ENCODE peak calls at places on chromosome 17, in six cellular contexts. W is glutamatergic neuron; U is heart right ventricle; P is CD4-positive, alpha-beta T cell; K is GM13976; D is bronchial epithelial cell. V is an unnamed sample.

GRCh38 chr17:7043544-7044268 is at the start of gene SLC16A11:
- DNase-seq in W (peak), U (no peak), P (peak), K (peak), D (no peak), V (peak)

GRCh38 chr17:50660042-50660886 is 25.6 kb downstream of the ABCC3 start:
- DNase-seq in W (no peak), U (no peak), P (no peak), K (no peak), D (no peak), V (no peak)

GRCh38 chr17:50094243-50094752 is 853 bp upstream of the PDK2 start:
- DNase-seq in W (peak), U (peak), P (peak), K (peak), D (peak), V (peak)

GRCh38 chr17:63701477-63702222 is 1.7 kb upstream of the LIMD2 start:
- DNase-seq in W (no peak), U (no peak), P (peak), K (peak), D (no peak), V (peak)

GRCh38 chr17:66255112-66255511 is 25.9 kb upstream of the APOH start:
- DNase-seq in W (no peak), U (peak), P (no peak), K (peak), D (peak), V (peak)

GRCh38 chr17:78748730-78749317 is 33.2 kb downstream of the CYTH1 start:
- DNase-seq in W (no peak), U (peak), P (peak), K (no peak), D (peak), V (peak)

GRCh38 chr17:59668816-59669215 is 38.4 kb downstream of the PTRH2 start:
- DNase-seq in W (no peak), U (no peak), P (no peak), K (no peak), D (peak), V (no peak)

GRCh38 chr17:78538033-78538776 is 39.0 kb downstream of the DNAH17 start:
- DNase-seq in W (no peak), U (no peak), P (no peak), K (no peak), D (peak), V (peak)

GRCh38 chr17:14704121-14704520 is 403.2 kb downstream of the HS3ST3B1 start:
- DNase-seq in W (no peak), U (no peak), P (no peak), K (no peak), D (no peak), V (no peak)

GRCh38 chr17:39665642-39666221 is 583 bp downstream of the TCAP start:
- DNase-seq in W (no peak), U (no peak), P (no peak), K (no peak), D (no peak), V (peak)

GRCh38 chr17:45954914-45955313 is 44.1 kb upstream of the STH start:
- DNase-seq in W (no peak), U (no peak), P (no peak), K (no peak), D (no peak), V (no peak)

GRCh38 chr17:48757524-48757961 is 29.0 kb upstream of the HOXB13 start:
- DNase-seq in W (no peak), U (no peak), P (no peak), K (no peak), D (no peak), V (no peak)

GRCh38 chr17:44610331-44610730 is 45.9 kb upstream of the MEIOC start:
- DNase-seq in W (no peak), U (no peak), P (no peak), K (no peak), D (no peak), V (no peak)

DNA sequence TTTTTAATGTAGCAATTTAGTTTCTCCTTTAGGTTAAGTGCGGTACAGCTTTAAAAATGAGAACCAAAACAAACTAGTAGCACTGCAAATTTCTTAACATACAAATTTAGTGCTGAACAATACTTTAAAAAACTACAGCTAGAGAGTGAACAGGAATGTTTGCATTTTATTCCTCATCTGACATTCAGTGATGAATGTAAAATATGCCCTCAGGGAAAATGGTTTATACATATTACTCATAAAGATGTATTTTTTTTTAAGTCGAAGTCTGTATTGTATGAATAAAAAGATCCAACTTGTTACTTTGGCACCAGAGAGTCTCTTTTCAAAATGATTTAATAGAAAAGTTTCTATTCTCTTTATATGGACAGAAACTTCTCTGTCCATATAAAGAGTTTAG is 96.8 kb downstream of the BRIP1 start:
- DNase-seq in W (no peak), U (no peak), P (no peak), K (no peak), D (peak), V (no peak)
- TF ChIP-seq CTCF in W (no peak), U (no peak), P (no peak), K (no peak), D (no peak), V (no peak)

DNA sequence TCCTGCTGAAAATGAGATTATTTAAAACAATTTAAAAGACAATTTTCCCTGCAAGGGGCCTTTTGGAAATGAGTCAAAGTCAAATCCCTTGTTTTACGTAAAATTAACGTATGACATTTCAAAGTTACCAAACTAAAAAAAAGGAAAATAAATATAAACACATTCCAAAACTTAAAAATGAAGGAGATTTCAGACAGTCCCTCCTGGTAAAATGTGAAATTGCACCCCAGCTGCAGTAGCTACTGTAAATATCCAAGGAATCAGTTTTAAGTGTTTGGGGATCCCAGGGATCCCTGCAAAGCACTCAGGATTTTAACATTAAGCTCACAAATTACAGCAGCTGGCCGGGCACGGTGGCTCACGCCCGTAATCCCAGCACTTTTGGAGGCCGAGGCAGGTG is 63.3 kb downstream of the NXN start:
- DNase-seq in W (no peak), U (no peak), P (no peak), K (no peak), D (no peak), V (no peak)
- TF ChIP-seq CTCF in W (peak), U (no peak), P (no peak), K (no peak), D (no peak), V (no peak)

DNA sequence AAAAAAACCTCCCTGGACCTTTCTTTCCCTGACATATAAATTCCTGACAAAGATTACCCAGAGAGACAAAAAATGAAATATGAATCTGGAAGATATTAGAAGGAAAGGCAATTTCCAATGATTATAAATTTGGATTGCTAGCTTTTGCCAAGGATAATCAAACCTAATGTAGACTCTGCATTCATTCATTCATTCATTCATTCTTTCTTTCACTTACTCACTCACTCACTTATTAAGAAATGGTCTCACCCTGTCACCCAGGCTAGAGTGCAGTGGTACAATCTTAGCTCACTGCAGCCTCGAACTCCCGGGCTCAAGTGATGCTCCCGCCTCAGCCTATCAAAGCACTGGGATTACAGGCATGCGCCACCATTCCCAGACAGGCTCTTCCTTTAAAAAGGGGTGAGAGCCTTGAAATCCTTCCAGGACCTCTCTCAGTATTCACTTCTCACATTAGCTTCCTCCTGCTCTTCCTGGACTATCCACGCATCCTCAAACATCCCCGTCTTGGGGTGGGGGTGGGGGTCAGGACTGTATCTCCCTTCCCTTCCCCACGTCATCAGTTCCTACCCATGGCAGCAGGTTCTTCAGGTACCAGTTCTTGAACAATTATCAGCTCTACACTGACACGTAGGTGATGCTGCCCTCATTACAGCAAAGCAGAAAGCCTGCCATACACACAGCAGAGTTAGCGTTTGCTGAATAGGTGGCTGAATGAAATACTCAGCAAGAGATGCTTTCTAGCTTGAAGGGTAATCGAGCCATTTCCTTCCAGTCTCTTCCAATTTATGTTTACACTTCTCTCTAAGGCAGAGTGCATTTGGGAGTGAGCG is 19.8 kb downstream of the PRPSAP1 start:
- DNase-seq in W (no peak), U (no peak), P (no peak), K (no peak), D (no peak), V (no peak)
- TF ChIP-seq CTCF in W (no peak), U (no peak), P (no peak), K (no peak), D (no peak), V (no peak)

DNA sequence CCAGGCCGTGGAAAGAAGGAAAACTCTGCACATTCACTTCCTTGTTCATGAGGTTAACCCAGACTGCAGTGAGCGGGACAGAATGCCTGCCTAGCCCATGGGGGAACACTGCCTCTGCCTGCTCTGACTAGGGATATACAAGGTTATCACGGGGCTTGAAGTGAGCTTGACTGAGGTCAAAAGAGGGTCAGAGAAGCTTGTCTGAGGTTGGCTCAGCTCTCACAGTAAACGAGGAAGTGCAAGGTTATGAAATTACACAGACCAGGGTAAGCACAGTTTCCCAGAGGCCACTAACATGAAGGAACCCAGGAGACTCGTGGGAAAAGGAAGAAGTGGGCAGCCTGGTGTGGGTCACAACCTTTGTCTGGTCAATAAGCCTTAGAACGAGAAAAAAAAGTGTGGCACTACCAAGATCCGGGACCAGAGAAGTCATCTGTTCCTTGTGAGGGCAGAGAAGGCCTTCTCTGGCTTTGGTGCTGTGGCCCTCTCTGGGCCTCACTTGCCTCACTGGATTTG is 28.8 kb downstream of the HIC1 start:
- DNase-seq in W (no peak), U (no peak), P (no peak), K (peak), D (no peak), V (no peak)
- TF ChIP-seq CTCF in W (no peak), U (no peak), P (no peak), K (peak), D (no peak), V (no peak)

DNA sequence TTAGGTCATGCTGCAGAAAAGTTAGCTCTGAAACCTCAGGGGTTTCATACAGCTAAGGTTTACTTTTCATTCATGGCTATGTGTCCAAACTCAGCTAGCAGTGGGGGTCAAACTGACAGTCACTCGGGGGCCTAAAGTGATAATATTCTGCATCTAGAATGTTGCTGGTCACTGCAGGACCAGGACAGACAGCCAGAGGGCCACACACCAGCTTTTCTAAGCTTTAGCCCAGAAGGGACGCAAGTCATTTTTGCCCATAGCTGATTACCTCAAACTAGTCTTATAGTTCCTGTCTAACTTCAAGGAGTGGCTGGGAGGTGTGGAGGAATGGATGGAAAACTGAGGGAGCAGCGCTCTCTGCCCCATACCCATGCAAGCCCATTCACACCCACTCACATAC is 163.0 kb upstream of the NLRP1 start:
- DNase-seq in W (no peak), U (no peak), P (no peak), K (no peak), D (no peak), V (no peak)
- TF ChIP-seq CTCF in W (no peak), U (no peak), P (no peak), K (no peak), D (peak), V (no peak)

DNA sequence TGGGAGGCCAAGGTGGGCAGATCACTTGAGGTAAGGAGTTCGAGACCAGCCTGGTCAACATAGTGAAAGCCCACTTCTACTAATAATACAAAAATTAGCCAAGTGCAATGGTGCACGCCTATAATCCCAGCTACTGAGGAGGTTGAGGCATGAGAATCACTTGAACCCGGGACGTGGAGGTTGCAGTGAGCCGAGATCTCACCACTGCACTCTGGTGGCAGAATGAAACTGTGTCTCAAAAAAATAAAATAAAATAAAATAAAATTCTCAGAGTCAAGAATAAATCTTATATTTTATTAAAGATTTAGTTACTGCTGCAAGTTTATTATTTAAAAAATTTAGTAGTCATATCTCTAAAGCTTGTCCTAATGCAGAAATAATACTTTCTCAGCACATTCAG is 29.7 kb downstream of the ARL4D start:
- DNase-seq in W (no peak), U (no peak), P (no peak), K (no peak), D (no peak), V (no peak)
- TF ChIP-seq CTCF in W (no peak), U (peak), P (no peak), K (no peak), D (no peak), V (no peak)

DNA sequence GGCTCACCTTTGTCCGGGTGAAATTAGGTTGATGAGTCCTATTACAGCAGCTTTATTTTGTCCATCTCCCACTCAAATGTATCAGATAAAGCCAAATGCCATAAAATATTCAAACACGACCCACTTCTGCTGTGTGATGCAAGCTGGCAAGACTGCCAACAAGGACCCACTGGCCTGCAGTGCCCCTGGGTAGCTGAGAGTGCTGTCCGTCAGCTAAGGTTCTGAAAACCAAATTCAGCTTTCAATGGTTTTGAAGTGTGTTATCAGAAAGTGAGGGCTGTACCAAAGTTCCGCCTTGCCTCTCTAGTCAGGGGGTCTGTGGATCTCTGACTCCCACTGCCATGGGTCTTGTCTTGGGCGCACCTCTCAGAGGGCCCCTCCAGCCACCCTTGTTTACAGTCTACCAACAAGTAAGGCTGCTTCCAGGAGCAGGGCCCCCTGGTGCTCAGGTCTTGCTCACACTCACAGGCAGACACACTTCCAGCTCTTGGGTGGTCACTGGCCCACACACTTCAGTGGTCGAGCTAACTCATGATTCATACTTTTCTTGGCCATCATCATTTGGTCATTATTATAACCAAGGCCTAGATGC is 10.5 kb upstream of the CCDC182 start:
- DNase-seq in W (no peak), U (no peak), P (no peak), K (no peak), D (no peak), V (no peak)
- TF ChIP-seq CTCF in W (no peak), U (no peak), P (no peak), K (no peak), D (no peak), V (no peak)

GRCh38 chr17:29835438-29836351 is 94.3 kb downstream of the SSH2 start:
- DNase-seq in W (no peak), U (no peak), P (no peak), K (no peak), D (peak), V (no peak)
- TF ChIP-seq CTCF in W (no peak), U (no peak), P (no peak), K (no peak), D (no peak), V (no peak)

GRCh38 chr17:10323812-10324610 is 48.8 kb downstream of the MYH13 start:
- DNase-seq in W (no peak), U (no peak), P (no peak), K (no peak), D (no peak), V (no peak)
- TF ChIP-seq CTCF in W (no peak), U (no peak), P (no peak), K (no peak), D (no peak), V (no peak)

DNA sequence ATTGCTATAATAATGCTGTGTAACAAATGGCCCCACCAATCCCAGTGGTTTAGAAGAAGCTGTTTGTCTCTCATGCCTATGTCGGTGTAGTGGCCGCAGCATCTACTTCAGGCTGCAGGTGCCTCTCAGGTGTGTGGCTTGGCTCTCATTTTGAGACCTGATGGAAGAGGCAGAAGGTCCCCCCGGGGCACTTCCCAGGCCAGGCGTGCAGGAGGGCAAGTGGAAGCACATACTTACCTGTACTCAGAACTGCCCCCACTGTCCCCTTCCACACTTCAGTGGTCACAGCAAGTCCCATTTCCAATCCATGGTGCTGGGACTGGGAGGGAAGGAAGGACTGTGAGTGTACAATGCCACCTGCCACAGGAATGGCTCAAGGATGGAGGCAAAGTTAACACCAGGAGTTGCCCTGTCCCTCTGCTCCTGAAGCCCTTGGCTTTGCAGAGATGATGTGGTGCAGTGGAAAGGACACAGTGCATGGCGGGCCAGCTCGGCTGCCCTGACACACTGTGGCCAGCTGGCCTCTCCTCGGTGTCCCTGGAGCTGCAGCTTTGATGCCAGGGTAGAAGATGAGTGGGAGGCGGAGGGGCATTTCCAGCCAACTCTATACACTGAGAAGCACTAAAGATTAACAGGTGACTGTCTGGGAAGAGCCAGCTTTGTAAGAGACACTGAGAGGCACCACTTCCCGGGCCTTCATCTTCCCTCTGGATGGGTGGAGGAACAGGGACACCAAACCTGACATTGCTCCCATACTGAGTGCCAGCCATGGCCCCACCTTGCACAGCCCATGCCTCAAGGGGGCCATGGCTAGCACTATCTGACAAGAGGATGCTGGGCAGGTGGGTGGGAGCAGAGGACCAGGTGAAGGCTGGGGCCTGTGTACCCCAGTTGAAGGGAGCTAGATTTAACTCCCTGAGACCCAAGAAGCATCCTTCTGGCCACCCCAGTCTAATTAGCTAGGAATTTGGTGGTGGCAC is 105.9 kb downstream of the METRNL start:
- DNase-seq in W (no peak), U (no peak), P (no peak), K (no peak), D (no peak), V (no peak)
- TF ChIP-seq CTCF in W (no peak), U (no peak), P (no peak), K (no peak), D (no peak), V (no peak)